ENCODE peak calls at places on chromosome 20, in six cellular contexts. Z is Panc1, N is pancreas, B is stomach, F is heart left ventricle, P is choroid plexus epithelial cell. K is an unnamed sample.

GRCh38 chr20:9506964-9507369 is 7.4 kb upstream of the LAMP5 start:
- DNase-seq in N (no peak), F (no peak), B (no peak), Z (no peak), P (no peak), K (no peak)

GRCh38 chr20:63774348-63774735 is 34.8 kb downstream of the SLC2A4RG start:
- DNase-seq in F (no peak), B (no peak), N (no peak), P (no peak), Z (no peak), K (no peak)

GRCh38 chr20:46154796-46155195 is 36.7 kb downstream of the CD40 start:
- DNase-seq in Z (no peak), B (no peak), P (no peak), F (no peak), N (no peak), K (no peak)

GRCh38 chr20:3248167-3248992 is 9.4 kb upstream of the SLC4A11 start:
- DNase-seq in F (no peak), P (peak; percentile 26), N (no peak), Z (no peak), B (peak; percentile 42), K (peak; percentile 50)

GRCh38 chr20:46954490-46955038 is 59.9 kb downstream of the EYA2 start:
- DNase-seq in F (no peak), B (no peak), P (peak; percentile 95), Z (peak; percentile 86), N (no peak), K (no peak)

GRCh38 chr20:23290761-23291574 is 59.6 kb upstream of the NXT1 start:
- DNase-seq in F (no peak), Z (no peak), B (no peak), P (no peak), N (no peak), K (no peak)

GRCh38 chr20:9235518-9235917 is 166.6 kb downstream of the PLCB4 start:
- DNase-seq in Z (no peak), B (no peak), P (peak; percentile 48), F (no peak), N (no peak), K (no peak)

GRCh38 chr20:2619961-2620595 is 32.4 kb upstream of the NOP56 start:
- DNase-seq in N (no peak), B (no peak), P (peak; percentile 30), F (no peak), Z (no peak), K (no peak)

GRCh38 chr20:56572178-56572577 is 39.1 kb downstream of the FAM209B start:
- DNase-seq in B (no peak), F (no peak), N (no peak), Z (no peak), P (peak; percentile 48), K (no peak)

GRCh38 chr20:709864-710761 is 34.5 kb upstream of the SCRT2 start:
- DNase-seq in B (peak; percentile 20), P (no peak), F (no peak), N (no peak), Z (no peak), K (no peak)

GRCh38 chr20:44642203-44643153 is 9.0 kb downstream of the ADA start:
- DNase-seq in B (peak; percentile 74), F (peak; percentile 74), Z (no peak), P (peak; percentile 95), N (peak; percentile 73), K (peak; percentile 85)

GRCh38 chr20:33199026-33199425 is 18.1 kb upstream of the BPIFA3 start:
- DNase-seq in Z (no peak), B (no peak), N (no peak), F (no peak), P (no peak), K (no peak)

GRCh38 chr20:31569163-31570020 is 35.7 kb upstream of the ID1 start:
- DNase-seq in N (peak; percentile 46), Z (no peak), B (peak; percentile 68), F (peak; percentile 61), P (peak; percentile 53), K (peak; percentile 81)

GRCh38 chr20:21291026-21291425 is 12.1 kb upstream of the XRN2 start:
- DNase-seq in F (no peak), P (no peak), B (no peak), N (no peak), Z (peak; percentile 50), K (no peak)

GRCh38 chr20:2451939-2452732 is 18.5 kb downstream of the SNRPB start:
- DNase-seq in F (peak; percentile 64), Z (peak; percentile 54), B (peak; percentile 78), P (peak; percentile 87), N (peak; percentile 61), K (peak; percentile 60)

GRCh38 chr20:45545754-45546453 is 1.3 kb downstream of the EPPIN start:
- DNase-seq in N (no peak), B (no peak), P (peak; percentile 55), F (no peak), Z (no peak), K (no peak)

GRCh38 chr20:53949319-53949839 is 121.0 kb downstream of the BCAS1 start:
- DNase-seq in F (peak; percentile 51), B (peak; percentile 51), N (no peak), P (peak; percentile 82), Z (no peak), K (peak; percentile 91)

GRCh38 chr20:38032585-38033329 is 499 bp downstream of the TTI1 start:
- DNase-seq in B (no peak), N (no peak), P (no peak), Z (no peak), F (no peak), K (peak; percentile 62)

GRCh38 chr20:17605131-17605660 is 35.3 kb downstream of the DSTN start:
- DNase-seq in Z (no peak), P (no peak), N (peak; percentile 73), F (no peak), B (peak; percentile 74), K (no peak)
- TF ChIP-seq CTCF in Z (no peak), P (no peak), N (no peak), F (no peak), B (no peak), K (no peak)

DNA sequence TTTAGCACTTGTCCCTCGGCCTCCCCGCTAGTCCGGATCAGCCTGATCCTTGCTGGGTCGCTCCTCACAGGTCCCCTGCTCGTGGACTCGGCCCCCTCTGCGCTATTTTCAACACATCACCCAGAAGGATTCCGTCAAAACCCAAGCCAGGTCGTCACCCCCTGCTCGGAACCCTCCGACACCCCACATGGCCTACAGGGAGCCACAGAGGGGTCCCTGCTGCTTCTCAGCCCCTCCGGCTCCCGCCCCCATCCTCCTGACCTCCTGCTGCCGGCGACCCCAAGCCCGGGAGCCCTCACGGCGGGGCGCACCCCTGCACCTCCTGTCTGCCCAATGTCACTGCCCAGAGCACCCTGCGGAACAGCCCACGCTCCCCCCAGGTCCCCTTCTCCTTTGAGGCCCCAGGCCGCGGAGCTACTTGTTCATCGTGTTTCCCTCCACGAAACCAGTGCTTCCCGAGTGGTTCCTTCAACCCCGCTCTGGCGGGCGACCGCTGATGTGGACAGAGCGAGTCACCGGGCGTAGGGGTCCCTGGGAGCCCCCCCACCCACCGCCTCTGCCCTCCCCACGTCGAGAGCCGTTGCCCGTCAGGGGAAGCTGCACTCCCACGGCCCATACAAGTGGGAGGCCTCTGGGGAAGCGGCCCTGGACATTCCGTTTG is 638 bp upstream of the MYL9 start:
- DNase-seq in Z (no peak), B (no peak), F (no peak), P (no peak), N (no peak), K (no peak)
- H3K4me3 ChIP-seq in Z (peak overlapping the region; percentile 59), B (peak overlapping the region; percentile 68), F (peak overlapping the region; percentile 96), P (peak overlapping the region; percentile 88), N (peak overlapping the region; percentile 40), K (peak overlapping the region; percentile 59)

GRCh38 chr20:62048821-62049291 is 16.8 kb downstream of the TAF4 start:
- DNase-seq in Z (no peak), P (no peak), B (no peak), F (no peak), N (no peak), K (no peak)
- TF ChIP-seq CTCF in Z (no peak), P (no peak), B (no peak), F (no peak), N (no peak), K (no peak)

GRCh38 chr20:41367956-41368355 is 1.3 kb upstream of the EMILIN3 start:
- DNase-seq in N (no peak), P (no peak), B (no peak), F (no peak), Z (no peak), K (no peak)

GRCh38 chr20:41365785-41366545 is 653 bp downstream of the EMILIN3 start:
- DNase-seq in Z (no peak), B (no peak), N (no peak), P (no peak), F (peak; percentile 6), K (no peak)

GRCh38 chr20:41367393-41367695 is 726 bp upstream of the EMILIN3 start:
- DNase-seq in N (no peak), P (no peak), B (no peak), F (no peak), Z (no peak), K (no peak)

GRCh38 chr20:41364967-41365765 is 1.5 kb downstream of the EMILIN3 start:
- DNase-seq in B (no peak), F (no peak), N (no peak), P (no peak), Z (no peak), K (no peak)

DNA sequence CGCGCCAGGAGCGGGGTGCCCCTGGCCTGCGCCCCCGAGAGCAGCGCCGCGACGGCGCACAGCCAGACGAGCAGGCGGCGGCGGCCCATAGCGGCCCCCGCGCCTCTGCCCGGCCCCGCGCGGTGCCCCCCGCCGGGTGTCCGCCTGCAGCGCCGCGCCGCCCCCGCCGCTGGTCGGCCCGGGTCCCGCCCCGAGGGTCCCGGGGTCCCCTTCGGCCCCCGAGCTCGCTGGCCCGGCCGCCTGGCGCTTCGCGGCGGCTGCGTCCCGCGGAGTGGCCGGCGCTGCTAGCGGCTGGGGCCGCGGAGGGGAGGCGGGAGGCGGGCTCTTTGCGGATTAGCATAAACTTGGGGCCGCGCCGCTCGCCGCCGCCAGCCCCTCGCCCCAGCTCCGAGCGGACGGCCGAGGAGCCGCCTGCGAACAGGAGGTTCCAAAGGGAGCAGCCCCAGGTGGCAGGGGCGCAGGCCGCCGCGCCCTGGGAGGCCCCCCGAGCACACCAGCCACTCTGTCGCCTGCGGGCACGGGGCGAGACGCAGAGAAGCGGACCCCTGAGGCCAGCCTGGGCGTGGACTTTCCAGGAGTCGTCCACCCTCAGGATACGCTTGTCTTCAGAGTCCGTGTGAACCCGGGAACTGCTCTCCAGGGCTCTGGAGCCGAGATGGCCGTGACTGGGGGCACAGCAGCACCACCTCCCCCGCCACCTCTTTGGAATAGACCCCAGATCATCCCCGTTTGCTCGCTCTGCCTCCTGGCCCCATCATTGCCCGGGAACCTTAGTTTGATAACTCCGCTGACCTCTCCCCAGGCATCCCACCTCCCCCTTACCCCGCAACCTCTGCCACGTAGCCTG is at the start of gene EMILIN3:
- DNase-seq in F (peak; percentile 13), N (no peak), B (no peak), Z (no peak), P (no peak), K (no peak)
- H3K4me3 ChIP-seq in F (peak within 1 kb of the TSS; percentile 51), N (peak within 1 kb of the TSS; percentile 30), B (peak within 1 kb of the TSS; percentile 48), Z (peak within 1 kb of the TSS; percentile 1), P (peak within 1 kb of the TSS; percentile 26), K (peak within 1 kb of the TSS; percentile 27)

GRCh38 chr20:35001596-35002362 is 46.1 kb downstream of the MYH7B start:
- DNase-seq in B (no peak), F (no peak), N (no peak), Z (no peak), P (peak; percentile 47), K (no peak)
- TF ChIP-seq CTCF in B (no peak), F (no peak), N (no peak), Z (no peak), P (peak; percentile 66), K (no peak)

GRCh38 chr20:58012731-58013510 is 215.5 kb downstream of the ANKRD60 start:
- DNase-seq in P (no peak), N (no peak), F (no peak), B (no peak), Z (no peak), K (no peak)
- H3K4me3 ChIP-seq in P (no peak overlapping the region), N (no peak overlapping the region), F (no peak overlapping the region), B (no peak overlapping the region), Z (no peak overlapping the region), K (no peak overlapping the region)

GRCh38 chr20:18613553-18613952 is 25.7 kb downstream of the DTD1 start:
- DNase-seq in P (no peak), F (no peak), N (no peak), B (no peak), Z (no peak), K (no peak)
- TF ChIP-seq CTCF in P (no peak), F (no peak), N (no peak), B (no peak), Z (no peak), K (no peak)

K was measured in Peyer's patch.